ENCODE peak calls at places on chromosomes 7 and 10, in five cellular contexts. One of them, this sample, is unnamed.

GRCh38 chr10:43196131-43196980 is 58.1 kb downstream of the CSGALNACT2 start:
- DNase-seq in uterus: no peak
- DNase-seq in fibroblast of lung: no peak
- DNase-seq in IMR-90: no peak
- DNase-seq in CD8-positive, alpha-beta memory T cell: no peak
- DNase-seq in this sample: peak; percentile 57

GRCh38 chr7:149279111-149279743 is 17.2 kb downstream of the ZNF783 start:
- DNase-seq in uterus: no peak
- DNase-seq in fibroblast of lung: no peak
- DNase-seq in IMR-90: no peak
- DNase-seq in CD8-positive, alpha-beta memory T cell: no peak
- DNase-seq in this sample: no peak

GRCh38 chr7:142300689-142301088 is 42.8 kb upstream of the PRSS58 start:
- DNase-seq in uterus: no peak
- DNase-seq in fibroblast of lung: no peak
- DNase-seq in IMR-90: no peak
- DNase-seq in CD8-positive, alpha-beta memory T cell: peak; percentile 27
- DNase-seq in this sample: no peak

GRCh38 chr7:136555933-136556332 is 312.5 kb upstream of the CHRM2 start:
- DNase-seq in uterus: no peak
- DNase-seq in fibroblast of lung: no peak
- DNase-seq in IMR-90: no peak
- DNase-seq in CD8-positive, alpha-beta memory T cell: no peak
- DNase-seq in this sample: no peak

GRCh38 chr7:106775552-106775936 is 89.5 kb upstream of the PIK3CG start:
- DNase-seq in uterus: no peak
- DNase-seq in fibroblast of lung: peak; percentile 75
- DNase-seq in IMR-90: peak; percentile 86
- DNase-seq in CD8-positive, alpha-beta memory T cell: no peak
- DNase-seq in this sample: no peak

GRCh38 chr7:28062197-28062988 is 118.2 kb downstream of the JAZF1 start:
- DNase-seq in uterus: peak; percentile 69
- DNase-seq in fibroblast of lung: peak; percentile 70
- DNase-seq in IMR-90: peak; percentile 65
- DNase-seq in CD8-positive, alpha-beta memory T cell: no peak
- DNase-seq in this sample: peak; percentile 82

GRCh38 chr10:76456190-76456589 is 1024.8 kb downstream of the LRMDA start:
- DNase-seq in uterus: peak; percentile 34
- DNase-seq in fibroblast of lung: peak; percentile 56
- DNase-seq in IMR-90: no peak
- DNase-seq in CD8-positive, alpha-beta memory T cell: no peak
- DNase-seq in this sample: no peak

GRCh38 chr7:142134944-142135343 is 23.4 kb downstream of the MGAM2 start:
- DNase-seq in uterus: no peak
- DNase-seq in fibroblast of lung: no peak
- DNase-seq in IMR-90: no peak
- DNase-seq in CD8-positive, alpha-beta memory T cell: no peak
- DNase-seq in this sample: no peak

GRCh38 chr10:73810358-73810734 is 1.1 kb downstream of the NDST2 start:
- DNase-seq in uterus: no peak
- DNase-seq in fibroblast of lung: no peak
- DNase-seq in IMR-90: no peak
- DNase-seq in CD8-positive, alpha-beta memory T cell: no peak
- DNase-seq in this sample: no peak

GRCh38 chr10:91632671-91633550 is at the start of gene PPP1R3C:
- DNase-seq in uterus: peak; percentile 88
- DNase-seq in fibroblast of lung: peak; percentile 96
- DNase-seq in IMR-90: peak; percentile 92
- DNase-seq in CD8-positive, alpha-beta memory T cell: peak; percentile 27
- DNase-seq in this sample: peak; percentile 90

GRCh38 chr10:3099291-3100092 is 32.1 kb downstream of the PFKP start:
- DNase-seq in uterus: no peak
- DNase-seq in fibroblast of lung: peak; percentile 91
- DNase-seq in IMR-90: peak; percentile 85
- DNase-seq in CD8-positive, alpha-beta memory T cell: no peak
- DNase-seq in this sample: no peak

GRCh38 chr10:71782221-71782916 is 9.0 kb upstream of the VSIR start:
- DNase-seq in uterus: no peak
- DNase-seq in fibroblast of lung: no peak
- DNase-seq in IMR-90: no peak
- DNase-seq in CD8-positive, alpha-beta memory T cell: no peak
- DNase-seq in this sample: no peak

GRCh38 chr7:93092757-93093370 is 24.9 kb downstream of the SAMD9 start:
- DNase-seq in uterus: no peak
- DNase-seq in fibroblast of lung: peak; percentile 68
- DNase-seq in IMR-90: peak; percentile 71
- DNase-seq in CD8-positive, alpha-beta memory T cell: no peak
- DNase-seq in this sample: no peak

GRCh38 chr10:126166797-126167196 is 221.5 kb downstream of the ADAM12 start:
- DNase-seq in uterus: no peak
- DNase-seq in fibroblast of lung: no peak
- DNase-seq in IMR-90: no peak
- DNase-seq in CD8-positive, alpha-beta memory T cell: no peak
- DNase-seq in this sample: no peak

GRCh38 chr7:158802535-158803199 is 26.6 kb downstream of the ESYT2 start:
- DNase-seq in uterus: no peak
- DNase-seq in fibroblast of lung: peak; percentile 59
- DNase-seq in IMR-90: peak; percentile 56
- DNase-seq in CD8-positive, alpha-beta memory T cell: no peak
- DNase-seq in this sample: no peak

GRCh38 chr10:23453465-23453864 is 14.6 kb downstream of the OTUD1 start:
- DNase-seq in uterus: no peak
- DNase-seq in fibroblast of lung: no peak
- DNase-seq in IMR-90: no peak
- DNase-seq in CD8-positive, alpha-beta memory T cell: no peak
- DNase-seq in this sample: no peak
- H3K4me1 ChIP-seq in uterus: no peaks in the 10 kb centered on the region
- H3K4me1 ChIP-seq in fibroblast of lung: no peaks in the 10 kb centered on the region
- H3K4me1 ChIP-seq in IMR-90: no peaks in the 10 kb centered on the region
- H3K4me1 ChIP-seq in CD8-positive, alpha-beta memory T cell: peaks cover 7% of the 10 kb centered on the region
- H3K4me1 ChIP-seq in this sample: peaks cover 4% of the 10 kb centered on the region

GRCh38 chr7:44759246-44759645 is 10.6 kb downstream of the ZMIZ2 start:
- DNase-seq in uterus: no peak
- DNase-seq in fibroblast of lung: no peak
- DNase-seq in IMR-90: no peak
- DNase-seq in CD8-positive, alpha-beta memory T cell: no peak
- DNase-seq in this sample: no peak
- H3K36me3 ChIP-seq in uterus: no peaks in the 10 kb centered on the region
- H3K36me3 ChIP-seq in fibroblast of lung: peaks cover 30% of the 10 kb centered on the region
- H3K36me3 ChIP-seq in IMR-90: peaks cover 64% of the 10 kb centered on the region
- H3K36me3 ChIP-seq in CD8-positive, alpha-beta memory T cell: peaks cover 41% of the 10 kb centered on the region
- H3K36me3 ChIP-seq in this sample: peaks cover 66% of the 10 kb centered on the region

DNA sequence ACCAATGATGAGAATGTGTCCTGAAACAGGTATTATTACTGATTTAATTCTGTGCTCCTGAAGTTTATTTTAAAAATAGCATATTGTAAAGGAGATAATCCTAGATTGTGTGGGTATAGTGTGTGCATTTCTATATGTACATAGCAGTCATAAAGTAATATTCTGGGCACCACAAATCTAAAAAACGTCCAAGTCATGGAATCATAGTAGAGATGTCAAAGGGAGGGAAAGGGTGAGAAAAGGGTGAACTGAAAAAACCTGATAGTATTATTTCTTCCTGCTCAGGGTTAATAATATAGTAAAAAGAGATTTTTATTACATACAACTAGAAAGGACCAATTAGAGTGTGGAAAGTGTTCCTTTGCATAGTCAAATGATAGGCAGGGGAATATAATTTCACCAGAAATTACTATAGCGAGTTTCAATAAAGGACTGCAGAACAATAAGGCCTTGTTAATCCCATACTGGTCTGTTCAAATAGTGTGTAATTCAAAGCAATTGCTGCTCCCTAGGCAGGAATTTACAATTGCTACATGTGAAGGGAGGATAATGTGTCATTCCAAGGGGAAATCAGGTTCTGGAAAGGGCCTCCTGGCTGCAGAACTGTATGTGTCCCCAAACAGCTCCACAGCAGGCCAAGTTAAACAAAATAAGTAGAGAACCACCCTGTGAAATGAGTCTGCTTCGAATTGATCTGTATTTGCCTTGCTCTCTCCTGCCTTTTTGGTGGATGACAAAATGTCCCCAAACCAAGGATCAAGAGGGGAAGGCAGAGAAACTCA is 42.5 kb upstream of the KMT2E start:
- DNase-seq in uterus: no peak
- DNase-seq in fibroblast of lung: peak; percentile 44
- DNase-seq in IMR-90: peak; percentile 60
- DNase-seq in CD8-positive, alpha-beta memory T cell: no peak
- DNase-seq in this sample: no peak
- H3K27ac ChIP-seq in uterus: peak overlapping the region; percentile 24
- H3K27ac ChIP-seq in fibroblast of lung: peak overlapping the region; percentile 83
- H3K27ac ChIP-seq in IMR-90: peak overlapping the region; percentile 83
- H3K27ac ChIP-seq in CD8-positive, alpha-beta memory T cell: no peak overlapping the region
- H3K27ac ChIP-seq in this sample: peak overlapping the region; percentile 9

GRCh38 chr10:22624289-22624738 is 90.1 kb downstream of the PIP4K2A start:
- DNase-seq in uterus: no peak
- DNase-seq in fibroblast of lung: peak; percentile 77
- DNase-seq in IMR-90: peak; percentile 82
- DNase-seq in CD8-positive, alpha-beta memory T cell: peak; percentile 34
- DNase-seq in this sample: no peak

GRCh38 chr10:22621726-22622125 is 92.7 kb downstream of the PIP4K2A start:
- DNase-seq in uterus: no peak
- DNase-seq in fibroblast of lung: no peak
- DNase-seq in IMR-90: no peak
- DNase-seq in CD8-positive, alpha-beta memory T cell: no peak
- DNase-seq in this sample: no peak

GRCh38 chr10:22625511-22626288 is 88.7 kb downstream of the PIP4K2A start:
- DNase-seq in uterus: no peak
- DNase-seq in fibroblast of lung: peak; percentile 16
- DNase-seq in IMR-90: no peak
- DNase-seq in CD8-positive, alpha-beta memory T cell: no peak
- DNase-seq in this sample: no peak

GRCh38 chr10:22622242-22622806 is 92.1 kb downstream of the PIP4K2A start:
- DNase-seq in uterus: no peak
- DNase-seq in fibroblast of lung: no peak
- DNase-seq in IMR-90: no peak
- DNase-seq in CD8-positive, alpha-beta memory T cell: no peak
- DNase-seq in this sample: no peak

GRCh38 chr10:22623624-22624263 is 90.6 kb downstream of the PIP4K2A start:
- DNase-seq in uterus: no peak
- DNase-seq in fibroblast of lung: peak; percentile 19
- DNase-seq in IMR-90: peak; percentile 18
- DNase-seq in CD8-positive, alpha-beta memory T cell: no peak
- DNase-seq in this sample: no peak
- H3K4me1 ChIP-seq in uterus: peaks cover 1% of the 10 kb centered on the region
- H3K4me1 ChIP-seq in fibroblast of lung: peaks cover 32% of the 10 kb centered on the region
- H3K4me1 ChIP-seq in IMR-90: peaks cover 26% of the 10 kb centered on the region
- H3K4me1 ChIP-seq in CD8-positive, alpha-beta memory T cell: peaks cover 94% of the 10 kb centered on the region
- H3K4me1 ChIP-seq in this sample: peaks cover 65% of the 10 kb centered on the region

GRCh38 chr7:65974191-65974801 is 7.7 kb downstream of the GUSB start:
- DNase-seq in uterus: no peak
- DNase-seq in fibroblast of lung: no peak
- DNase-seq in IMR-90: no peak
- DNase-seq in CD8-positive, alpha-beta memory T cell: no peak
- DNase-seq in this sample: peak; percentile 52

GRCh38 chr7:65975814-65976445 is 6.1 kb downstream of the GUSB start:
- DNase-seq in uterus: no peak
- DNase-seq in fibroblast of lung: no peak
- DNase-seq in IMR-90: no peak
- DNase-seq in CD8-positive, alpha-beta memory T cell: no peak
- DNase-seq in this sample: no peak

GRCh38 chr7:65974876-65975275 is 7.1 kb downstream of the GUSB start:
- DNase-seq in uterus: no peak
- DNase-seq in fibroblast of lung: no peak
- DNase-seq in IMR-90: no peak
- DNase-seq in CD8-positive, alpha-beta memory T cell: no peak
- DNase-seq in this sample: peak; percentile 43

GRCh38 chr7:65978891-65979582 is 3.0 kb downstream of the GUSB start:
- DNase-seq in uterus: no peak
- DNase-seq in fibroblast of lung: no peak
- DNase-seq in IMR-90: no peak
- DNase-seq in CD8-positive, alpha-beta memory T cell: no peak
- DNase-seq in this sample: peak; percentile 64

GRCh38 chr7:65976659-65977196 is 5.3 kb downstream of the GUSB start:
- DNase-seq in uterus: no peak
- DNase-seq in fibroblast of lung: no peak
- DNase-seq in IMR-90: no peak
- DNase-seq in CD8-positive, alpha-beta memory T cell: no peak
- DNase-seq in this sample: peak; percentile 26
- H3K36me3 ChIP-seq in uterus: no peaks in the 10 kb centered on the region
- H3K36me3 ChIP-seq in fibroblast of lung: peaks cover 15% of the 10 kb centered on the region
- H3K36me3 ChIP-seq in IMR-90: peaks cover 39% of the 10 kb centered on the region
- H3K36me3 ChIP-seq in CD8-positive, alpha-beta memory T cell: peaks cover 6% of the 10 kb centered on the region
- H3K36me3 ChIP-seq in this sample: peaks cover 46% of the 10 kb centered on the region

DNA sequence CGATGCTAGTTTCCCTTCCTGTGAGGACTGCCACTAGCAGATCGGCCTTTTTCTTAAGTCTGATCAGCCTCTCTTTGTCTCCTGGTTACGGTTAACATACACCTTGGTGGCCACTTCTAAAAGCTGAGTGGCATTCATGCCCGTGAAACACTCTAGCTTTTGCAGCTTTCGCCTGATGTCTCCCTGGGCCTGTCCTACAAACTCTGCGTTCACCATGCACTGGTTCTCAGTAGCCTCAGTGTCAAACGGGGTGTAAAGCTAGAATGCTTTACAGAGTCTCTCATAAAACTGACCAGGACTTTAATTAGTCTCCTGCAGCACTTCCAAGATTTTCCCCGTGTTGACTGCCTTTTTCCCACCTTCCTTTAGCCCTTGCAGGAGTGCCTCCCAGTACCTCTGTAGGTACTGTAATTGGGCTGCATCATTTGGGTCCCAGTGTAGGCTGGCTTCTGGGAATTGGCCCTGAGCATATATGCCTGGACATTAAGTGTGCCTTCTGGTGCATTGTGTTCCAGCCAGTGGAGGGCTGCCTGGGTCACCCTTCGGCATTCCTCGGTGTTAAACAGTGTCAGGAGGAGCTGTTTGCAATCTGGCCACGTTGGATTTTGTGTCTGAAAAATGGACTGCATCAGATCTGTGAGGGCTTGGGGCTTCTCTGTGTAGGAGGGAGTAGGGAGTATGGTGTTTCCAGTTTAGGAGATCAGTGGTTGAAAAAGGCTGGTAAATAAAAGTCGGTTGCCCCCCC is 6.5 kb upstream of the ZNF117 start:
- DNase-seq in uterus: no peak
- DNase-seq in fibroblast of lung: no peak
- DNase-seq in IMR-90: no peak
- DNase-seq in CD8-positive, alpha-beta memory T cell: no peak
- DNase-seq in this sample: no peak
- H3K27ac ChIP-seq in uterus: no peak overlapping the region
- H3K27ac ChIP-seq in fibroblast of lung: no peak overlapping the region
- H3K27ac ChIP-seq in IMR-90: no peak overlapping the region
- H3K27ac ChIP-seq in CD8-positive, alpha-beta memory T cell: no peak overlapping the region
- H3K27ac ChIP-seq in this sample: no peak overlapping the region

This sample was measured in upper lobe of right lung.